ENCODE peak calls at places on chromosomes 1 and 21, in nine cellular contexts. J, Y, B, R, F, K, W, G and E are unnamed samples.

GRCh38 chr1:11841245-11842153 is 6.1 kb downstream of the NPPA start:
- DNase-seq in K (no peak), R (no peak), Y (no peak), B (no peak), G (no peak), J (peak), W (no peak), F (no peak), E (no peak)

GRCh38 chr1:219757890-219758289 is 145.0 kb upstream of the ZC3H11B start:
- DNase-seq in K (no peak), J (no peak), B (no peak), R (no peak), W (no peak), F (no peak), Y (peak), G (peak), E (no peak)

GRCh38 chr1:37930246-37931142 is 16.4 kb downstream of the INPP5B start:
- DNase-seq in B (peak), G (peak), K (peak), F (no peak), J (peak), R (no peak), Y (no peak), W (no peak), E (no peak)

GRCh38 chr1:217539510-217539909 is 91.4 kb downstream of the GPATCH2 start:
- DNase-seq in J (no peak), K (no peak), Y (no peak), G (no peak), R (no peak), W (no peak), F (no peak), B (no peak), E (no peak)

GRCh38 chr1:157288511-157288910 is 150.3 kb upstream of the ETV3 start:
- DNase-seq in J (no peak), W (no peak), F (no peak), Y (no peak), G (no peak), B (no peak), R (no peak), K (no peak), E (no peak)

GRCh38 chr1:22077728-22078127 is 25.2 kb downstream of the CDC42 start:
- DNase-seq in Y (no peak), B (no peak), R (no peak), F (no peak), W (no peak), G (peak), J (peak), K (no peak), E (no peak)

GRCh38 chr1:231836227-231836893 is 209.8 kb downstream of the DISC1 start:
- DNase-seq in W (no peak), Y (no peak), B (no peak), J (no peak), K (no peak), R (no peak), F (no peak), G (no peak), E (no peak)

GRCh38 chr21:26169611-26170470 is 729 bp downstream of the APP start:
- DNase-seq in R (peak), K (peak), F (no peak), Y (peak), J (peak), G (peak), W (peak), B (peak), E (no peak)

GRCh38 chr1:3274972-3275371 is 179.5 kb upstream of the ARHGEF16 start:
- DNase-seq in J (no peak), W (no peak), R (no peak), B (no peak), Y (no peak), G (no peak), F (no peak), K (no peak), E (no peak)

GRCh38 chr1:214514032-214514818 is 37.2 kb downstream of the PTPN14 start:
- DNase-seq in W (peak), R (peak), B (no peak), G (no peak), Y (peak), J (peak), F (no peak), K (no peak), E (no peak)

GRCh38 chr1:156571959-156572662 is at the start of gene IQGAP3:
- DNase-seq in G (peak), W (peak), Y (peak), F (no peak), K (peak), R (peak), B (peak), J (peak), E (no peak)

GRCh38 chr1:224769987-224770693 is 154.0 kb downstream of the CNIH3 start:
- DNase-seq in W (no peak), F (peak), J (peak), K (no peak), R (peak), B (no peak), G (peak), Y (peak), E (no peak)

GRCh38 chr1:160623860-160624259 is 23.0 kb downstream of the SLAMF1 start:
- DNase-seq in G (no peak), Y (no peak), R (no peak), J (no peak), K (no peak), B (no peak), F (no peak), W (no peak), E (no peak)

GRCh38 chr1:33343539-33343938 is 22.6 kb upstream of the A3GALT2 start:
- DNase-seq in B (no peak), K (no peak), Y (no peak), W (no peak), R (no peak), F (no peak), G (no peak), J (no peak), E (peak)

GRCh38 chr1:51175278-51175677 is 60.8 kb upstream of the RNF11 start:
- DNase-seq in B (no peak), G (peak), J (no peak), W (no peak), R (no peak), F (no peak), Y (no peak), K (no peak), E (no peak)

GRCh38 chr1:37722181-37723071 is 30.1 kb downstream of the CDCA8 start:
- DNase-seq in R (no peak), Y (no peak), F (no peak), J (no peak), B (no peak), G (no peak), K (no peak), W (no peak), E (no peak)

GRCh38 chr1:29269356-29269755 is 33.0 kb downstream of the PTPRU start:
- DNase-seq in G (no peak), Y (no peak), R (no peak), W (no peak), K (no peak), J (no peak), B (no peak), F (no peak), E (no peak)

GRCh38 chr1:174114788-174115448 is 44.4 kb upstream of the RABGAP1L start:
- DNase-seq in F (no peak), J (peak), G (peak), R (peak), Y (no peak), K (no peak), B (no peak), W (peak), E (no peak)

DNA sequence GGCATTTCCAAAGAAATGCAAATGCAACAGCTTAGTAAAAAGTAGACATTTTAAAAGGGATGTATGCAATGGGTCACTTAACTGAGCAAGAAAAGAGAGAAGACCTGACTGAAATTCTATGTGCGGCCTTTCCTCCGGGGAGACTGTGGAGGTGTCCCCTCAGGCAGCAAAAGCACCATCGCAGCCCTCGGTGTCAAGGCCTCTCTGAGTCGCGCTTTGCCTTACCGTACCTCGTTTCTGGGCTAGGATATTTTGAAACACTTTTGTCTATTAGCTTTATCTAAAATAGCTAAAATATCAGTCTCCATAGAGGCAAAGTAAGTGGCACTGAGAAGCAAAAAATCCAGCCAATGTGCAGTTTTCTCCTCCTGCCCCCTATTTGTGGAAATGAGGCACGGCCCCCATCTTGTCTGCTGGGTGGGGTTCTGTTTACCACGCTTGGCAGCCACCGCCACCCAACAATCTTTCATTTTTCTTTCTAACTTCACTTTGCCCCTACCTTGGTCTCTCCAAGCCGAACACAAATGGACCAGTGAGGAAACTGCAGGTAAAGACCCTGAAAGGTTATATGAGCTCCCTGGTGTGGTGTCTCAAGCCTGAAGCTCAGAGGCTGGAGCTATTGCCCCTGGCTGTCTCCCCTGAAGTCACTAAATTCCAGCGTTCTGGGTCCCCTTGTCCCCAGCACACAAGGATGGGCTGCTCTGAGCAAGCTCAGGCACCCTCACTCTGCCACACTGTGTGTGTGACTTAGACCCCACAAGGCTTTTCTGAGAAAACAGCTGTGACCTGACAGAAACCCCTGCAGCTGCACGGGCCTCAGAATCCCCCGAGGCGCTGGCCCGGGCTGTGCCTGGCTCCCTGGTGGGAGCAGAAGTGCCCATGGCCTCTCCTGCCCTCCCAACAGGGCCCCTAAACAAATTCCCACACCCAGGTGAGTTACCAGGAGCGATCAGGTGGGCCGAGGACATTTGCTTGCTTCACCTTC is 1.6 kb downstream of the CD247 start:
- DNase-seq in R (no peak), G (no peak), Y (no peak), J (no peak), B (no peak), W (no peak), K (peak), F (no peak), E (no peak)
- H3K4me3 ChIP-seq in R (no peak), G (no peak), Y (no peak), J (no peak), B (peak), W (no peak), K (no peak), F (no peak), E (no peak)

DNA sequence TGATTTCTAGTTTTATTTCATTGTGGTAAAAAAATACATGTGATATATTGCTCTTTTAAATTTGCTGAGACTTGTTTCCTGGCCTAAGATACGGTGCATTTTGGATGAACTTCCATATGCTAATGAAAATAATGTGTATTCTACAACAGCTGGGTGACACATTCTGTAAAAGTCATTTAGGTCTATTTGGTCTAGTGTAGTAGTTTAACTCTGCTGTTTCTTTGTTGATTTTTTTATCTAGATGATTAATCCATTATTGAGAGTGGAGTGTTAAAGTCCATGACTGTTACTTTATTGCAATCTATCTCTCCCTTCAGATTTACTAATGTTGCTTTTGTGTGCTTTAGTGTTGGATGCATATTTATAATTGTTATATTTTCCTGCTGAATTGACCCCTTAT is 161.4 kb downstream of the VAV3 start:
- DNase-seq in W (no peak), F (no peak), J (no peak), Y (no peak), B (no peak), R (no peak), K (no peak), G (no peak), E (no peak)
- H3K4me3 ChIP-seq in W (no peak), F (no peak), J (no peak), Y (no peak), B (no peak), R (no peak), K (no peak), G (no peak), E (no peak)

GRCh38 chr21:41508415-41509205 is 652 bp upstream of the TMPRSS2 start:
- DNase-seq in R (no peak), K (no peak), W (no peak), Y (no peak), B (no peak), J (no peak), F (no peak), G (no peak), E (no peak)
- H3K4me3 ChIP-seq in R (no peak), K (peak), W (peak), Y (no peak), B (peak), J (no peak), F (no peak), G (no peak), E (no peak)

GRCh38 chr1:183244466-183244865 is 58.4 kb downstream of the LAMC2 start:
- DNase-seq in F (no peak), R (peak), B (peak), K (peak), G (no peak), W (no peak), Y (peak), J (peak), E (no peak)
- H3K4me3 ChIP-seq in F (no peak), R (no peak), B (no peak), K (no peak), G (no peak), W (no peak), Y (no peak), J (no peak), E (no peak)

DNA sequence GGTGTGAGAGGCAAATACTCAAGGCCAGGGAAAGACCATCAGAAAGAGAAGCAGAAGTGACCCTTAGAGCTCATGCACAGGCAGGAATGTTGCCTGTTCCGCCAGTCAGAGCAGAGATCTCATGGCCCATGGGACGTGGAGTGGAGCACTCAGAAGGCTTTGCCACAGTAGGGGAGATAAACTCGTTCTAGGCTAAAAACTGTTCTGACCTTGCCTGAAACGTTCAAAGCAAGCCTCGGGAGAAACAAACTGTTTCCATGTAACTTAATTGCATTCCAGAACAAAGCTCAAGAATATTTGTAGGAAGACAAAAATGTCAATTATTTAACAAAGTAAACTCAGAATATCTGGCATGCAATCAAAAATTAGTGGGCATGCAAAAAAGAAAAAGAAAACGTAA is 20.7 kb upstream of the SLC19A1 start:
- DNase-seq in K (no peak), Y (no peak), B (no peak), J (peak), R (no peak), F (no peak), W (no peak), G (no peak), E (peak)
- H3K4me3 ChIP-seq in K (no peak), Y (no peak), B (peak), J (no peak), R (no peak), F (no peak), W (no peak), G (no peak), E (no peak)

DNA sequence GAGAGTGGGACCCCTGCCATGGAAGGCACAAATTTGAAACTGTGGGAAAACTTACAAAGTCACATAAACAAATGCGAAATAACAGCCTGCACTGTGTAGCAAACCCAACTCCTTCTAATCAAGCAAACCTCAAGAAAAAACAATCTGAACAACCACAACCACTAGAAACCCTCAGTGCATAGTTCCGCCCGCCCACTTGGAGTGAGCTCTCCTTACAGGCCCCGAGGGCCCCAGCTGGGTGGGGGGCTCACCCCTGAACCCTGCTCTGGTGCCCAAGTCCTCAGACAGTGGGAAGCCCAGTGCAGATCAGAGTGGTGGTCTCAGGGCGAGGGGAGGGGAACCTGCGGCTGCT is 937 bp upstream of the MXRA8 start:
- DNase-seq in F (no peak), B (no peak), R (peak), W (no peak), K (no peak), Y (peak), J (peak), G (no peak), E (no peak)
- H3K4me3 ChIP-seq in F (peak), B (no peak), R (no peak), W (no peak), K (peak), Y (no peak), J (no peak), G (no peak), E (no peak)

GRCh38 chr1:56573311-56573710 is 6.1 kb downstream of the PLPP3 start:
- DNase-seq in G (no peak), Y (no peak), R (no peak), K (no peak), W (no peak), B (no peak), J (no peak), F (no peak), E (no peak)
- H3K4me3 ChIP-seq in G (no peak), Y (peak), R (peak), K (peak), W (no peak), B (peak), J (no peak), F (no peak), E (no peak)

GRCh38 chr1:204405988-204406387 is 5.6 kb downstream of the PPP1R15B start:
- DNase-seq in R (no peak), K (no peak), Y (no peak), G (no peak), J (no peak), W (no peak), B (no peak), F (no peak), E (no peak)
- H3K4me3 ChIP-seq in R (peak), K (peak), Y (no peak), G (no peak), J (no peak), W (peak), B (peak), F (peak), E (peak)

GRCh38 chr1:40383095-40383487 is 9.6 kb downstream of the SMAP2 start:
- DNase-seq in R (no peak), Y (no peak), W (peak), J (no peak), F (no peak), K (no peak), G (no peak), B (no peak), E (no peak)
- H3K4me3 ChIP-seq in R (no peak), Y (no peak), W (no peak), J (no peak), F (no peak), K (no peak), G (no peak), B (no peak), E (no peak)